ENCODE peak calls at places on chromosome 19, in nine cellular contexts. One of them, this sample, is unnamed.

GRCh38 chr19:50039968-50040367 is 14.2 kb downstream of the ZNF473 start:
- DNase-seq in uterus: no peak
- DNase-seq in cardiac muscle cell: no peak
- DNase-seq in Peyer's patch: no peak
- DNase-seq in psoas muscle: no peak
- DNase-seq in GM23338: no peak
- DNase-seq in stomach: no peak
- DNase-seq in tibial nerve: no peak
- DNase-seq in left lung: no peak
- DNase-seq in this sample: no peak

GRCh38 chr19:2083174-2083854 is 12.8 kb downstream of the MOB3A start:
- DNase-seq in stomach: no peak
- DNase-seq in cardiac muscle cell: no peak
- DNase-seq in tibial nerve: no peak
- DNase-seq in Peyer's patch: no peak
- DNase-seq in psoas muscle: no peak
- DNase-seq in GM23338: no peak
- DNase-seq in left lung: no peak
- DNase-seq in uterus: no peak
- DNase-seq in this sample: no peak

GRCh38 chr19:55545913-55546495 is 661 bp upstream of the SBK3 start:
- DNase-seq in psoas muscle: no peak
- DNase-seq in GM23338: no peak
- DNase-seq in Peyer's patch: no peak
- DNase-seq in uterus: no peak
- DNase-seq in tibial nerve: no peak
- DNase-seq in stomach: no peak
- DNase-seq in cardiac muscle cell: no peak
- DNase-seq in left lung: no peak
- DNase-seq in this sample: peak

GRCh38 chr19:3798137-3798536 is 12.0 kb upstream of the MATK start:
- DNase-seq in left lung: no peak
- DNase-seq in psoas muscle: no peak
- DNase-seq in stomach: no peak
- DNase-seq in cardiac muscle cell: no peak
- DNase-seq in uterus: no peak
- DNase-seq in tibial nerve: no peak
- DNase-seq in GM23338: no peak
- DNase-seq in Peyer's patch: no peak
- DNase-seq in this sample: no peak

GRCh38 chr19:16349551-16350171 is 25.0 kb downstream of the KLF2 start:
- DNase-seq in Peyer's patch: no peak
- DNase-seq in cardiac muscle cell: no peak
- DNase-seq in stomach: no peak
- DNase-seq in left lung: no peak
- DNase-seq in tibial nerve: no peak
- DNase-seq in uterus: no peak
- DNase-seq in GM23338: no peak
- DNase-seq in psoas muscle: no peak
- DNase-seq in this sample: no peak

GRCh38 chr19:38057954-38058690 is 151.1 kb downstream of the SIPA1L3 start:
- DNase-seq in cardiac muscle cell: no peak
- DNase-seq in stomach: peak
- DNase-seq in left lung: peak
- DNase-seq in Peyer's patch: peak
- DNase-seq in tibial nerve: no peak
- DNase-seq in GM23338: no peak
- DNase-seq in uterus: no peak
- DNase-seq in psoas muscle: no peak
- DNase-seq in this sample: no peak

GRCh38 chr19:19528721-19529490 is at the start of gene YJEFN3:
- DNase-seq in uterus: no peak
- DNase-seq in cardiac muscle cell: no peak
- DNase-seq in left lung: no peak
- DNase-seq in GM23338: peak
- DNase-seq in stomach: no peak
- DNase-seq in Peyer's patch: no peak
- DNase-seq in psoas muscle: no peak
- DNase-seq in tibial nerve: no peak
- DNase-seq in this sample: no peak

GRCh38 chr19:58367698-58368454 is 5.3 kb upstream of the ZNF497 start:
- DNase-seq in cardiac muscle cell: no peak
- DNase-seq in uterus: no peak
- DNase-seq in psoas muscle: no peak
- DNase-seq in Peyer's patch: no peak
- DNase-seq in stomach: no peak
- DNase-seq in tibial nerve: no peak
- DNase-seq in left lung: no peak
- DNase-seq in GM23338: no peak
- DNase-seq in this sample: no peak

GRCh38 chr19:1324792-1325567 is 39.3 kb downstream of the EFNA2 start:
- DNase-seq in tibial nerve: peak
- DNase-seq in cardiac muscle cell: peak
- DNase-seq in Peyer's patch: peak
- DNase-seq in GM23338: peak
- DNase-seq in stomach: peak
- DNase-seq in left lung: peak
- DNase-seq in psoas muscle: peak
- DNase-seq in uterus: peak
- DNase-seq in this sample: peak

GRCh38 chr19:35830986-35831385 is 18.3 kb upstream of the PRODH2 start:
- DNase-seq in stomach: no peak
- DNase-seq in uterus: no peak
- DNase-seq in psoas muscle: no peak
- DNase-seq in cardiac muscle cell: no peak
- DNase-seq in left lung: no peak
- DNase-seq in GM23338: no peak
- DNase-seq in tibial nerve: no peak
- DNase-seq in Peyer's patch: no peak
- DNase-seq in this sample: no peak

GRCh38 chr19:55528030-55528801 is 8.7 kb downstream of the SBK2 start:
- DNase-seq in tibial nerve: no peak
- DNase-seq in GM23338: no peak
- DNase-seq in cardiac muscle cell: no peak
- DNase-seq in uterus: no peak
- DNase-seq in psoas muscle: no peak
- DNase-seq in Peyer's patch: no peak
- DNase-seq in stomach: no peak
- DNase-seq in left lung: no peak
- DNase-seq in this sample: no peak

GRCh38 chr19:38193445-38193844 is 30.6 kb downstream of the DPF1 start:
- DNase-seq in cardiac muscle cell: no peak
- DNase-seq in psoas muscle: no peak
- DNase-seq in left lung: no peak
- DNase-seq in stomach: no peak
- DNase-seq in GM23338: no peak
- DNase-seq in tibial nerve: no peak
- DNase-seq in Peyer's patch: no peak
- DNase-seq in uterus: no peak
- DNase-seq in this sample: no peak

GRCh38 chr19:35507561-35507960 is 5.9 kb downstream of the DMKN start:
- DNase-seq in uterus: no peak
- DNase-seq in tibial nerve: no peak
- DNase-seq in cardiac muscle cell: no peak
- DNase-seq in Peyer's patch: no peak
- DNase-seq in psoas muscle: no peak
- DNase-seq in left lung: no peak
- DNase-seq in stomach: no peak
- DNase-seq in GM23338: no peak
- DNase-seq in this sample: no peak

GRCh38 chr19:56838930-56839664 is 1.4 kb downstream of the PEG3 start:
- DNase-seq in uterus: peak
- DNase-seq in cardiac muscle cell: no peak
- DNase-seq in left lung: peak
- DNase-seq in stomach: peak
- DNase-seq in Peyer's patch: peak
- DNase-seq in tibial nerve: peak
- DNase-seq in GM23338: no peak
- DNase-seq in psoas muscle: peak
- DNase-seq in this sample: peak

GRCh38 chr19:34837262-34837661 is 64.2 kb upstream of the ZNF599 start:
- DNase-seq in psoas muscle: peak
- DNase-seq in left lung: no peak
- DNase-seq in stomach: peak
- DNase-seq in tibial nerve: no peak
- DNase-seq in cardiac muscle cell: no peak
- DNase-seq in Peyer's patch: peak
- DNase-seq in GM23338: no peak
- DNase-seq in uterus: no peak
- DNase-seq in this sample: peak

GRCh38 chr19:42287017-42287825 is 14.7 kb upstream of the PRR19 start:
- DNase-seq in Peyer's patch: no peak
- DNase-seq in cardiac muscle cell: no peak
- DNase-seq in tibial nerve: no peak
- DNase-seq in stomach: no peak
- DNase-seq in GM23338: no peak
- DNase-seq in left lung: no peak
- DNase-seq in uterus: no peak
- DNase-seq in psoas muscle: no peak
- DNase-seq in this sample: no peak
- H3K27ac ChIP-seq in Peyer's patch: peak
- H3K27ac ChIP-seq in cardiac muscle cell: no peak
- H3K27ac ChIP-seq in tibial nerve: peak
- H3K27ac ChIP-seq in stomach: peak
- H3K27ac ChIP-seq in GM23338: no peak
- H3K27ac ChIP-seq in left lung: peak
- H3K27ac ChIP-seq in uterus: peak
- H3K27ac ChIP-seq in psoas muscle: no peak
- H3K27ac ChIP-seq in this sample: peak

DNA sequence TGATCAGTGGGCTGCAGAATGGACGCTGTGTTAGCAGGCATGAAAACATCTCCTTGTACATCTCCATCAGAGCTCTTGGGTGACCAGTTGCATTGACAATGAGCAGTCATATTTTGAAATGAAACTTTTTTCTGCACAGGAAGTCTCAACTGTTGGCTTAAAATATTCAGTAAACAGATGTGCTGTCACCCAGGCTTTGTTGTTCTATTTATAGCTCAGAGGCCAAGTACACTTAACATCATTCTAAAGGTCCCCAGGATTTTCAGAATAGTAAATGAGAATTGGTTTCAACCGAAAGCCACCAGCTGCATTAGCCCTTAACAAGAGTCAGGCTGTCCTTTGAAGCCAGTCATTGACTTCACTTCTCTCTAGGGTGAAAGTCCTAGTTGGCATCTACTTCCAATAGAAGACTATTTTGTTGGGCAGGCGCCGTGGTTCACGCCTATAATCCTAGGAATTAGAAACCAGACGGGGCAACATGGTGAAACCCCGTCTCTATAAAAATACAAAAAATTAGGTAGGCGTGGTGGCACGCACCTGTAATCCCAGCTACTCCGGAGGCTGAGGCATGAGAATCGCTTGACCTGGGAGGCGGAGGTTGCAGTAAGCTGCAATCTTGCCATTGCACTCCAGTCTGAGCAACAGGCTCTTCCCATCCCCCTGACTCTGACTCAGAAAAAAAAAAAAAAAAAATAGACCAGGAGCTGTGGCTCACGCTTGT is 7.9 kb upstream of the PDE4A start:
- DNase-seq in psoas muscle: no peak
- DNase-seq in Peyer's patch: no peak
- DNase-seq in stomach: no peak
- DNase-seq in uterus: no peak
- DNase-seq in cardiac muscle cell: no peak
- DNase-seq in GM23338: no peak
- DNase-seq in tibial nerve: no peak
- DNase-seq in left lung: no peak
- DNase-seq in this sample: no peak
- TF ChIP-seq CTCF in psoas muscle: no peak
- TF ChIP-seq CTCF in Peyer's patch: no peak
- TF ChIP-seq CTCF in stomach: no peak
- TF ChIP-seq CTCF in uterus: no peak
- TF ChIP-seq CTCF in cardiac muscle cell: no peak
- TF ChIP-seq CTCF in GM23338: no peak
- TF ChIP-seq CTCF in tibial nerve: no peak
- TF ChIP-seq CTCF in left lung: no peak
- TF ChIP-seq CTCF in this sample: no peak

GRCh38 chr19:46014534-46014933 is 8.3 kb downstream of the PGLYRP1 start:
- DNase-seq in psoas muscle: no peak
- DNase-seq in cardiac muscle cell: no peak
- DNase-seq in GM23338: no peak
- DNase-seq in left lung: no peak
- DNase-seq in Peyer's patch: no peak
- DNase-seq in uterus: no peak
- DNase-seq in tibial nerve: no peak
- DNase-seq in stomach: no peak
- DNase-seq in this sample: no peak
- H3K4me3 ChIP-seq in psoas muscle: peak
- H3K4me3 ChIP-seq in cardiac muscle cell: peak
- H3K4me3 ChIP-seq in GM23338: peak
- H3K4me3 ChIP-seq in left lung: peak
- H3K4me3 ChIP-seq in Peyer's patch: peak
- H3K4me3 ChIP-seq in uterus: no peak
- H3K4me3 ChIP-seq in tibial nerve: peak
- H3K4me3 ChIP-seq in stomach: peak
- H3K4me3 ChIP-seq in this sample: peak

GRCh38 chr19:41699968-41700323 is 8.5 kb upstream of the CEACAM5 start:
- DNase-seq in uterus: no peak
- DNase-seq in stomach: peak
- DNase-seq in cardiac muscle cell: no peak
- DNase-seq in left lung: no peak
- DNase-seq in GM23338: no peak
- DNase-seq in Peyer's patch: no peak
- DNase-seq in tibial nerve: no peak
- DNase-seq in psoas muscle: no peak
- DNase-seq in this sample: no peak

GRCh38 chr19:41701401-41702075 is 6.9 kb upstream of the CEACAM5 start:
- DNase-seq in tibial nerve: no peak
- DNase-seq in GM23338: peak
- DNase-seq in Peyer's patch: no peak
- DNase-seq in psoas muscle: no peak
- DNase-seq in uterus: no peak
- DNase-seq in cardiac muscle cell: no peak
- DNase-seq in stomach: peak
- DNase-seq in left lung: no peak
- DNase-seq in this sample: no peak

GRCh38 chr19:41700381-41701195 is 7.8 kb upstream of the CEACAM5 start:
- DNase-seq in uterus: no peak
- DNase-seq in left lung: no peak
- DNase-seq in psoas muscle: no peak
- DNase-seq in tibial nerve: no peak
- DNase-seq in Peyer's patch: no peak
- DNase-seq in GM23338: no peak
- DNase-seq in stomach: peak
- DNase-seq in cardiac muscle cell: no peak
- DNase-seq in this sample: no peak

GRCh38 chr19:41703602-41704293 is 4.7 kb upstream of the CEACAM5 start:
- DNase-seq in psoas muscle: no peak
- DNase-seq in cardiac muscle cell: no peak
- DNase-seq in stomach: no peak
- DNase-seq in uterus: peak
- DNase-seq in tibial nerve: no peak
- DNase-seq in left lung: no peak
- DNase-seq in Peyer's patch: no peak
- DNase-seq in GM23338: no peak
- DNase-seq in this sample: no peak

GRCh38 chr19:41702208-41702651 is 6.2 kb upstream of the CEACAM5 start:
- DNase-seq in tibial nerve: no peak
- DNase-seq in stomach: no peak
- DNase-seq in Peyer's patch: no peak
- DNase-seq in uterus: no peak
- DNase-seq in psoas muscle: no peak
- DNase-seq in cardiac muscle cell: no peak
- DNase-seq in left lung: no peak
- DNase-seq in GM23338: no peak
- DNase-seq in this sample: no peak
- H3K27ac ChIP-seq in tibial nerve: no peak
- H3K27ac ChIP-seq in stomach: no peak
- H3K27ac ChIP-seq in Peyer's patch: no peak
- H3K27ac ChIP-seq in uterus: no peak
- H3K27ac ChIP-seq in psoas muscle: no peak
- H3K27ac ChIP-seq in cardiac muscle cell: no peak
- H3K27ac ChIP-seq in left lung: no peak
- H3K27ac ChIP-seq in GM23338: no peak
- H3K27ac ChIP-seq in this sample: no peak

This sample was measured in left ventricle myocardium inferior.